ENCODE peak calls at places on chromosomes 13 and 19, in four cellular contexts. J, T, K and E are unnamed samples. For H3K4me1, the result is how much of the 10 kb centered on the place peaks cover.

GRCh38 chr19:3483226-3483628 is at the start of gene SMIM44:
- DNase-seq in J (no peak), T (no peak), K (no peak), E (no peak)

GRCh38 chr13:34805347-34805746 is 136.7 kb upstream of the NBEA start:
- DNase-seq in J (no peak), T (no peak), K (no peak), E (no peak)

GRCh38 chr13:111166882-111167281 is 51.8 kb downstream of the ARHGEF7 start:
- DNase-seq in J (no peak), T (no peak), K (no peak), E (no peak)

GRCh38 chr19:36060430-36060829 is 5.7 kb downstream of the WDR62 start:
- DNase-seq in J (peak), T (no peak), K (no peak), E (peak)

GRCh38 chr19:39433480-39434079 is 2.2 kb downstream of the RPS16 start:
- DNase-seq in J (no peak), T (no peak), K (no peak), E (no peak)

GRCh38 chr19:8241646-8242045 is 32.5 kb downstream of the CERS4 start:
- DNase-seq in J (no peak), T (no peak), K (no peak), E (no peak)

GRCh38 chr19:5147074-5147970 is 178.4 kb downstream of the KDM4B start:
- DNase-seq in J (no peak), T (no peak), K (no peak), E (no peak)

GRCh38 chr19:38920529-38921419 is 8.8 kb upstream of the CCER2 start:
- DNase-seq in J (no peak), T (no peak), K (no peak), E (no peak)

GRCh38 chr19:35048911-35049411 is 7.4 kb downstream of the HPN start:
- DNase-seq in J (no peak), T (no peak), K (peak), E (peak)

GRCh38 chr19:5718032-5718578 is 1.8 kb downstream of the LONP1 start:
- DNase-seq in J (no peak), T (no peak), K (peak), E (no peak)

GRCh38 chr13:46637213-46637612 is 84.2 kb downstream of the LRCH1 start:
- DNase-seq in J (no peak), T (no peak), K (no peak), E (no peak)

GRCh38 chr19:38669532-38669931 is 22.1 kb downstream of the ACTN4 start:
- DNase-seq in J (no peak), T (no peak), K (no peak), E (no peak)

GRCh38 chr13:43116242-43116641 is 92.9 kb downstream of the DNAJC15 start:
- DNase-seq in J (no peak), T (no peak), K (no peak), E (no peak)

GRCh38 chr19:50835785-50836542 is 2.6 kb upstream of the KLK15 start:
- DNase-seq in J (peak), T (peak), K (peak), E (peak)

GRCh38 chr19:1252221-1252817 is 3.9 kb downstream of the MIDN start:
- DNase-seq in J (no peak), T (no peak), K (peak), E (peak)

GRCh38 chr19:8004723-8005513 is 523 bp downstream of the ELAVL1 start:
- DNase-seq in J (no peak), T (no peak), K (no peak), E (no peak)

GRCh38 chr19:19823916-19824315 is 2.4 kb upstream of the ZNF506 start:
- DNase-seq in J (no peak), T (no peak), K (no peak), E (no peak)

GRCh38 chr13:89401209-89401810 is 1730.1 kb downstream of the SLITRK5 start:
- DNase-seq in J (no peak), T (no peak), K (no peak), E (no peak)

GRCh38 chr13:102897371-102898138 is 51.7 kb downstream of the ERCC5 start:
- DNase-seq in J (no peak), T (no peak), K (no peak), E (peak)

GRCh38 chr19:31152906-31153305 is 196.3 kb downstream of the TSHZ3 start:
- DNase-seq in J (no peak), T (no peak), K (no peak), E (no peak)

GRCh38 chr19:1270168-1270853 is 1.2 kb downstream of the CIRBP start:
- DNase-seq in J (no peak), T (no peak), K (no peak), E (no peak)

GRCh38 chr19:58350001-58350801 is 3.1 kb downstream of the A1BG start:
- DNase-seq in J (no peak), T (no peak), K (no peak), E (no peak)

GRCh38 chr13:58119351-58119750 is 487.8 kb downstream of the PCDH17 start:
- DNase-seq in J (no peak), T (no peak), K (no peak), E (no peak)

GRCh38 chr13:112102243-112102642 is 35.3 kb downstream of the SOX1 start:
- DNase-seq in J (peak), T (no peak), K (no peak), E (no peak)

GRCh38 chr19:39146686-39147450 is 21.3 kb downstream of the PAK4 start:
- DNase-seq in J (no peak), T (no peak), K (no peak), E (no peak)

GRCh38 chr19:38451036-38451435 is 17.5 kb downstream of the RYR1 start:
- DNase-seq in J (no peak), T (no peak), K (no peak), E (no peak)

GRCh38 chr19:31214086-31214485 is 135.2 kb downstream of the TSHZ3 start:
- DNase-seq in J (no peak), T (no peak), K (no peak), E (peak)

GRCh38 chr19:30082168-30082567 is 140.1 kb downstream of the URI1 start:
- DNase-seq in J (no peak), T (no peak), K (no peak), E (no peak)

GRCh38 chr19:41019346-41019745 is 28.3 kb downstream of the CYP2B6 start:
- DNase-seq in J (no peak), T (no peak), K (no peak), E (no peak)

GRCh38 chr13:97255515-97255999 is 33.4 kb downstream of the MBNL2 start:
- DNase-seq in J (no peak), T (no peak), K (no peak), E (no peak)

GRCh38 chr19:36097036-36097435 is 13.9 kb upstream of the OVOL3 start:
- DNase-seq in J (peak), T (no peak), K (no peak), E (no peak)

GRCh38 chr13:114089341-114089740 is 43.1 kb downstream of the RASA3 start:
- DNase-seq in J (no peak), T (no peak), K (no peak), E (no peak)

GRCh38 chr13:99376132-99376531 is 68.9 kb upstream of the GPR183 start:
- DNase-seq in J (no peak), T (no peak), K (no peak), E (no peak)

GRCh38 chr13:99585609-99586008 is 84.3 kb downstream of the TM9SF2 start:
- DNase-seq in J (no peak), T (no peak), K (no peak), E (no peak)

GRCh38 chr19:56141416-56141992 is 417 bp downstream of the ZNF444 start:
- DNase-seq in J (peak), T (no peak), K (peak), E (no peak)

GRCh38 chr19:40907968-40908735 is 26.1 kb upstream of the CYP2A7 start:
- DNase-seq in J (peak), T (no peak), K (no peak), E (no peak)

GRCh38 chr13:30847697-30848307 is 58.3 kb upstream of the MEDAG start:
- DNase-seq in J (no peak), T (no peak), K (no peak), E (no peak)

GRCh38 chr13:83136660-83137059 is 745.6 kb downstream of the SLITRK1 start:
- DNase-seq in J (no peak), T (no peak), K (no peak), E (no peak)

GRCh38 chr19:46720516-46721239 is 3.8 kb upstream of the PRKD2 start:
- DNase-seq in J (no peak), T (no peak), K (no peak), E (no peak)
- H3K4me1 ChIP-seq in J (under half), T (under half), K (under half), E (under half)

GRCh38 chr13:73337511-73337910 is 278.7 kb downstream of the KLF5 start:
- DNase-seq in J (no peak), T (no peak), K (no peak), E (no peak)

GRCh38 chr13:73334459-73334858 is 275.7 kb downstream of the KLF5 start:
- DNase-seq in J (no peak), T (no peak), K (no peak), E (no peak)

GRCh38 chr13:73336789-73337188 is 278.0 kb downstream of the KLF5 start:
- DNase-seq in J (no peak), T (no peak), K (no peak), E (no peak)

GRCh38 chr13:73335226-73335625 is 276.4 kb downstream of the KLF5 start:
- DNase-seq in J (no peak), T (no peak), K (no peak), E (no peak)

GRCh38 chr13:73335938-73336337 is 277.1 kb downstream of the KLF5 start:
- DNase-seq in J (no peak), T (no peak), K (no peak), E (no peak)
- H3K27ac ChIP-seq in J (no peak), T (no peak), K (no peak), E (no peak)

GRCh38 chr19:17340871-17341357 is 3.6 kb downstream of the GTPBP3 start:
- DNase-seq in J (no peak), T (no peak), K (no peak), E (no peak)

GRCh38 chr19:17339088-17339741 is 1.9 kb downstream of the GTPBP3 start:
- DNase-seq in J (no peak), T (no peak), K (no peak), E (no peak)

GRCh38 chr19:17341386-17341785 is 4.0 kb downstream of the GTPBP3 start:
- DNase-seq in J (no peak), T (no peak), K (no peak), E (no peak)

GRCh38 chr19:17341845-17342244 is 4.5 kb downstream of the GTPBP3 start:
- DNase-seq in J (no peak), T (no peak), K (no peak), E (no peak)

GRCh38 chr19:17340302-17340870 is 3.0 kb downstream of the GTPBP3 start:
- DNase-seq in J (peak), T (no peak), K (no peak), E (no peak)
- H3K4me1 ChIP-seq in J (under half), T (under half), K (under half), E (under half)

DNA sequence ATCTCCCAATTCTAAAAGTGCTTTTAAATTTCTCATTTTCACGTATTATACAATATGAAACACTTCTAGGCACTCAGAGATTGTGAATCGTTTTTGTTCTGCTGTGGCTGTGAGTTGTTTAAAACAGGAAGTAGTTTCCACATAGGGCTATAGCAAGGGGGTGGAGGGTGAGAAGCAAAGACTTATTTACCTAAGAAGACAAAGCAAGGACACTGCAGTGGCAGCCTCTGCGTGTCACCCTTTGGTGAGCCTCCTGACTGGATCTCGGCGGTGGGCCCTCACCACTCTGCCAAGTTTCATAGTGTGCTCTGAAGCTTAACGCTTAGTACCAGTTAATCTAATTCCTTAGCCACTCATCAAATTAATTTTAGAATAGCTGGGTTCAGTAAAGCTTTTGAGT is 56.8 kb downstream of the TNFSF13B start:
- DNase-seq in J (no peak), T (no peak), K (no peak), E (no peak)
- H3K27ac ChIP-seq in J (no peak), T (no peak), K (no peak), E (no peak)

GRCh38 chr13:73428137-73428536 is 369.3 kb downstream of the KLF5 start:
- DNase-seq in J (no peak), T (no peak), K (no peak), E (no peak)
- H3K4me1 ChIP-seq in J (under half), T (under half), K (under half), E (under half)

GRCh38 chr13:100796463-100796862 is 121.9 kb upstream of the TMTC4 start:
- DNase-seq in J (no peak), T (no peak), K (no peak), E (no peak)

GRCh38 chr13:100797921-100798320 is 123.3 kb upstream of the TMTC4 start:
- DNase-seq in J (no peak), T (no peak), K (no peak), E (no peak)

GRCh38 chr13:100798739-100799361 is 124.3 kb upstream of the TMTC4 start:
- DNase-seq in J (peak), T (no peak), K (no peak), E (no peak)

GRCh38 chr13:100803091-100803490 is 128.5 kb upstream of the TMTC4 start:
- DNase-seq in J (no peak), T (no peak), K (no peak), E (no peak)

GRCh38 chr13:100800283-100800875 is 125.8 kb upstream of the TMTC4 start:
- DNase-seq in J (no peak), T (no peak), K (peak), E (no peak)
- H3K27ac ChIP-seq in J (peak), T (no peak), K (no peak), E (no peak)

GRCh38 chr13:32036131-32036695 is 4.6 kb downstream of the FRY start:
- DNase-seq in J (no peak), T (no peak), K (no peak), E (no peak)

GRCh38 chr13:32035701-32036100 is 4.1 kb downstream of the FRY start:
- DNase-seq in J (no peak), T (no peak), K (no peak), E (no peak)

GRCh38 chr13:32038353-32038752 is 6.8 kb downstream of the FRY start:
- DNase-seq in J (no peak), T (no peak), K (no peak), E (no peak)

GRCh38 chr13:32037471-32037870 is 5.9 kb downstream of the FRY start:
- DNase-seq in J (no peak), T (no peak), K (no peak), E (no peak)

GRCh38 chr13:32036762-32037161 is 5.2 kb downstream of the FRY start:
- DNase-seq in J (no peak), T (no peak), K (no peak), E (no peak)
- H3K4me1 ChIP-seq in J (under half), T (under half), K (under half), E (under half)

GRCh38 chr19:47130589-47131168 is at the start of gene SAE1:
- DNase-seq in J (peak), T (peak), K (peak), E (peak)

GRCh38 chr19:47134533-47134932 is 3.9 kb downstream of the SAE1 start:
- DNase-seq in J (no peak), T (no peak), K (no peak), E (no peak)

GRCh38 chr19:47135156-47135555 is 4.5 kb downstream of the SAE1 start:
- DNase-seq in J (no peak), T (no peak), K (no peak), E (no peak)

GRCh38 chr19:47132522-47132852 is 1.9 kb downstream of the SAE1 start:
- DNase-seq in J (no peak), T (no peak), K (no peak), E (no peak)

GRCh38 chr19:47133021-47133471 is 2.4 kb downstream of the SAE1 start:
- DNase-seq in J (no peak), T (no peak), K (no peak), E (no peak)
- H3K27ac ChIP-seq in J (no peak), T (no peak), K (no peak), E (no peak)

GRCh38 chr19:33819875-33820781 is 23.5 kb downstream of the KCTD15 start:
- DNase-seq in J (peak), T (peak), K (peak), E (peak)

GRCh38 chr19:33821871-33822270 is 25.2 kb downstream of the KCTD15 start:
- DNase-seq in J (no peak), T (no peak), K (no peak), E (no peak)

GRCh38 chr19:33825556-33825955 is 28.9 kb downstream of the KCTD15 start:
- DNase-seq in J (no peak), T (no peak), K (no peak), E (no peak)

GRCh38 chr19:33826521-33826920 is 29.9 kb downstream of the KCTD15 start:
- DNase-seq in J (no peak), T (no peak), K (no peak), E (no peak)

DNA sequence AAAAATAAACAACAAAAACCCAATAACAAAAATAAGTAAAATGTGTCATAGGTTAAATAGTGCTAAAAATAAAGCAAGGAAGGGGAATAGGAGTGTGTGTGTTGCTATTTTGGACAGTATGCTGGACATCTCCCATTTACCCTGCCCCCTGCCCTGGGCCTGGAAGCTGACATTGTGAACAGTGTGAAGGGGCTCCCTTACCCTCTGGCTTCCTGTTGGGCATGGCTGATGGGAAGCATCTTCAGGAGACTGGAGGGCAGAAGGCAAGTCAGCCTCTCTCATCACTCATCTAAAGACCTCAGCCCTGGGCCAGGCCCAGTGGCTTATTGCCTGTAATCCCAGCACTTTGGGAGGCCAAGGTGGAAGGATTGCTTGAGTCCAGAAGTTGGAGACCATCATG is 26.7 kb downstream of the KCTD15 start:
- DNase-seq in J (no peak), T (no peak), K (no peak), E (no peak)
- H3K4me1 ChIP-seq in J (under half), T (under half), K (under half), E (under half)